ENCODE peak calls at places on chromosomes 2 and 18, in nine cellular contexts. F, C, D, V, O, Z, Y, P and B are unnamed samples.

GRCh38 chr2:179201884-179202283 is 62.7 kb downstream of the SESTD1 start:
- DNase-seq in O (no peak), Y (peak), D (no peak), P (no peak), Z (no peak), V (no peak), F (no peak), C (peak), B (no peak)

GRCh38 chr2:42743667-42744005 is 20.3 kb downstream of the OXER1 start:
- DNase-seq in Z (no peak), D (no peak), V (no peak), Y (no peak), C (no peak), F (no peak), O (no peak), P (no peak), B (no peak)

GRCh38 chr2:16756831-16757644 is 91.4 kb upstream of the CYRIA start:
- DNase-seq in P (peak), D (peak), Y (peak), Z (peak), F (peak), O (peak), C (peak), V (peak), B (peak)

GRCh38 chr18:55549474-55550104 is 38.4 kb downstream of the TCF4 start:
- DNase-seq in P (no peak), V (no peak), D (no peak), C (no peak), O (no peak), Z (no peak), F (no peak), Y (no peak), B (no peak)

GRCh38 chr2:173159794-173160463 is 84.3 kb downstream of the MAP3K20 start:
- DNase-seq in Z (no peak), O (peak), Y (peak), C (peak), P (no peak), D (no peak), F (no peak), V (peak), B (peak)

GRCh38 chr18:13879492-13879891 is 35.8 kb downstream of the MC2R start:
- DNase-seq in F (no peak), O (no peak), D (no peak), C (no peak), V (no peak), Y (no peak), P (no peak), Z (no peak), B (no peak)

GRCh38 chr2:219289537-219290361 is 10.6 kb downstream of the DNAJB2 start:
- DNase-seq in P (no peak), V (peak), O (no peak), C (no peak), Y (peak), F (no peak), D (no peak), Z (peak), B (no peak)

GRCh38 chr18:25298853-25299274 is 53.1 kb downstream of the ZNF521 start:
- DNase-seq in Z (no peak), O (no peak), D (no peak), Y (peak), P (no peak), V (peak), F (no peak), C (no peak), B (peak)

GRCh38 chr2:223418800-223419199 is 183.4 kb downstream of the SCG2 start:
- DNase-seq in V (no peak), C (no peak), P (no peak), Y (no peak), F (no peak), Z (no peak), O (no peak), D (no peak), B (no peak)

GRCh38 chr2:26161926-26162325 is 11.0 kb upstream of the GAREM2 start:
- DNase-seq in P (no peak), V (no peak), D (no peak), C (no peak), F (no peak), Y (no peak), O (no peak), Z (no peak), B (no peak)

GRCh38 chr2:65722028-65722427 is 289.6 kb upstream of the SPRED2 start:
- DNase-seq in D (no peak), O (peak), P (no peak), C (peak), V (peak), Y (peak), Z (no peak), F (peak), B (no peak)

GRCh38 chr18:34458371-34458770 is 233.7 kb upstream of the NOL4 start:
- DNase-seq in P (no peak), C (no peak), O (no peak), F (no peak), D (no peak), Z (no peak), Y (no peak), V (no peak), B (no peak)

GRCh38 chr2:108960006-108960405 is 29.0 kb downstream of the EDAR start:
- DNase-seq in C (no peak), P (no peak), D (no peak), Z (no peak), V (no peak), F (no peak), Y (no peak), O (no peak), B (no peak)

GRCh38 chr2:188766086-188766856 is 207.9 kb upstream of the COL3A1 start:
- DNase-seq in D (no peak), O (no peak), F (no peak), C (no peak), P (no peak), V (no peak), Z (no peak), Y (peak), B (no peak)

GRCh38 chr2:225763711-225764110 is 364.2 kb downstream of the NYAP2 start:
- DNase-seq in C (no peak), D (no peak), V (no peak), P (no peak), F (no peak), Y (no peak), Z (no peak), O (no peak), B (no peak)

GRCh38 chr2:75021672-75022071 is 63.2 kb downstream of the POLE4 start:
- DNase-seq in F (no peak), D (no peak), Y (peak), V (no peak), O (no peak), P (no peak), Z (no peak), C (no peak), B (no peak)

GRCh38 chr2:106596844-106597243 is 109.7 kb downstream of the CD8B2 start:
- DNase-seq in D (no peak), F (no peak), O (no peak), C (peak), Y (no peak), V (no peak), P (no peak), Z (no peak), B (no peak)

GRCh38 chr2:131067465-131067864 is 25.8 kb downstream of the FAM168B start:
- DNase-seq in V (no peak), F (no peak), P (no peak), Z (no peak), O (no peak), Y (no peak), C (no peak), D (no peak), B (no peak)

GRCh38 chr2:114709936-114710850 is 267.8 kb downstream of the DPP10 start:
- DNase-seq in F (no peak), O (no peak), Z (no peak), P (no peak), C (peak), V (no peak), D (no peak), Y (no peak), B (no peak)

GRCh38 chr2:129464036-129464435 is 515.4 kb upstream of the RAB6C start:
- DNase-seq in V (no peak), O (no peak), Z (no peak), C (no peak), D (no peak), Y (no peak), F (no peak), P (no peak), B (no peak)

GRCh38 chr2:220034356-220035121 is 407.1 kb downstream of the SLC4A3 start:
- DNase-seq in Z (no peak), Y (peak), D (no peak), O (no peak), V (peak), F (no peak), P (no peak), C (no peak), B (no peak)

GRCh38 chr2:240869956-240870875 is 1.6 kb downstream of the AGXT start:
- DNase-seq in Z (no peak), C (no peak), Y (no peak), V (no peak), D (no peak), P (no peak), F (no peak), O (no peak), B (no peak)

GRCh38 chr18:61657066-61657732 is 235.6 kb downstream of the RNF152 start:
- DNase-seq in D (no peak), C (no peak), V (no peak), F (no peak), P (no peak), O (no peak), Z (no peak), Y (no peak), B (no peak)

GRCh38 chr18:48228301-48228715 is 180.9 kb downstream of the ZBTB7C start:
- DNase-seq in P (no peak), C (no peak), Y (peak), F (no peak), O (no peak), Z (no peak), V (no peak), D (no peak), B (no peak)

GRCh38 chr18:22703883-22704626 is 229.1 kb upstream of the RBBP8 start:
- DNase-seq in C (peak), D (no peak), O (peak), V (peak), P (no peak), Y (peak), Z (peak), F (no peak), B (peak)

GRCh38 chr18:6960656-6961055 is 156.9 kb downstream of the LAMA1 start:
- DNase-seq in P (no peak), O (no peak), F (no peak), V (peak), D (no peak), Y (peak), C (no peak), Z (no peak), B (no peak)

GRCh38 chr18:39414009-39414700 is 1848.6 kb upstream of the CELF4 start:
- DNase-seq in V (peak), Y (peak), Z (no peak), D (no peak), F (no peak), O (no peak), P (no peak), C (no peak), B (peak)

GRCh38 chr2:241808051-241808450 is 942 bp upstream of the NEU4 start:
- DNase-seq in C (no peak), D (no peak), P (no peak), F (peak), V (no peak), Z (no peak), O (no peak), Y (no peak), B (no peak)